ENCODE peak calls at places on chromosomes 16 and 17, in five cellular contexts. D is heart left ventricle, V is mesothelial cell of epicardium, G is lower lobe of right lung, B is foreskin fibroblast. L is an unnamed sample.

GRCh38 chr16:86553356-86553755 is 1.7 kb downstream of the MTHFSD start:
- DNase-seq in D (no peak), V (no peak), G (no peak), B (no peak), L (no peak)

GRCh38 chr16:66580605-66581209 is 1.4 kb downstream of the CMTM2 start:
- DNase-seq in D (no peak), V (no peak), G (no peak), B (peak), L (no peak)

GRCh38 chr16:52976539-52977167 is 76.0 kb downstream of the CHD9NB start:
- DNase-seq in D (no peak), V (no peak), G (no peak), B (peak), L (no peak)

GRCh38 chr16:24955975-24956731 is 59.0 kb downstream of the ARHGAP17 start:
- DNase-seq in D (no peak), V (no peak), G (no peak), B (no peak), L (no peak)

GRCh38 chr16:11302977-11303376 is 21.8 kb upstream of the PRM1 start:
- DNase-seq in D (peak), V (no peak), G (no peak), B (no peak), L (no peak)

GRCh38 chr17:44556114-44556853 is 1.0 kb upstream of the FZD2 start:
- DNase-seq in D (peak), V (no peak), G (no peak), B (peak), L (no peak)

GRCh38 chr17:40699359-40699758 is 4.2 kb downstream of the KRT24 start:
- DNase-seq in D (no peak), V (no peak), G (no peak), B (peak), L (no peak)

GRCh38 chr16:26816885-26817571 is 249.7 kb upstream of the C16orf82 start:
- DNase-seq in D (no peak), V (no peak), G (no peak), B (peak), L (no peak)

GRCh38 chr16:67235816-67236547 is 9.1 kb downstream of the TMEM208 start:
- DNase-seq in D (peak), V (no peak), G (no peak), B (no peak), L (no peak)

GRCh38 chr16:86355538-86355937 is 154.8 kb upstream of the FOXF1 start:
- DNase-seq in D (no peak), V (no peak), G (no peak), B (peak), L (no peak)

GRCh38 chr17:44502598-44503079 is 567 bp downstream of the GPATCH8 start:
- DNase-seq in D (no peak), V (no peak), G (no peak), B (peak), L (no peak)

GRCh38 chr17:15413101-15413750 is 54.2 kb downstream of the CDRT4 start:
- DNase-seq in D (no peak), V (no peak), G (no peak), B (no peak), L (no peak)

GRCh38 chr16:4868046-4868445 is 20.8 kb downstream of the UBN1 start:
- DNase-seq in D (no peak), V (no peak), G (no peak), B (no peak), L (no peak)

GRCh38 chr17:14276535-14277250 is 24.2 kb upstream of the HS3ST3B1 start:
- DNase-seq in D (no peak), V (no peak), G (no peak), B (no peak), L (no peak)

GRCh38 chr17:39626671-39627169 is at the start of gene PPP1R1B:
- DNase-seq in D (no peak), V (no peak), G (no peak), B (no peak), L (no peak)

GRCh38 chr16:48537909-48538745 is 71.9 kb downstream of the N4BP1 start:
- DNase-seq in D (peak), V (peak), G (peak), B (peak), L (no peak)

GRCh38 chr17:1058423-1059130 is 61.6 kb downstream of the TIMM22 start:
- DNase-seq in D (peak), V (no peak), G (peak), B (peak), L (no peak)

GRCh38 chr16:58155839-58156238 is 26.7 kb upstream of the CFAP20 start:
- DNase-seq in D (no peak), V (no peak), G (no peak), B (no peak), L (no peak)

GRCh38 chr17:21283482-21284318 is 811 bp upstream of the MAP2K3 start:
- DNase-seq in D (no peak), V (no peak), G (no peak), B (peak), L (no peak)

GRCh38 chr17:61574542-61575351 is 16.3 kb downstream of the NACA2 start:
- DNase-seq in D (no peak), V (peak), G (no peak), B (peak), L (no peak)
- TF ChIP-seq CTCF in D (no peak), V (no peak), G (peak), B (peak), L (no peak)

DNA sequence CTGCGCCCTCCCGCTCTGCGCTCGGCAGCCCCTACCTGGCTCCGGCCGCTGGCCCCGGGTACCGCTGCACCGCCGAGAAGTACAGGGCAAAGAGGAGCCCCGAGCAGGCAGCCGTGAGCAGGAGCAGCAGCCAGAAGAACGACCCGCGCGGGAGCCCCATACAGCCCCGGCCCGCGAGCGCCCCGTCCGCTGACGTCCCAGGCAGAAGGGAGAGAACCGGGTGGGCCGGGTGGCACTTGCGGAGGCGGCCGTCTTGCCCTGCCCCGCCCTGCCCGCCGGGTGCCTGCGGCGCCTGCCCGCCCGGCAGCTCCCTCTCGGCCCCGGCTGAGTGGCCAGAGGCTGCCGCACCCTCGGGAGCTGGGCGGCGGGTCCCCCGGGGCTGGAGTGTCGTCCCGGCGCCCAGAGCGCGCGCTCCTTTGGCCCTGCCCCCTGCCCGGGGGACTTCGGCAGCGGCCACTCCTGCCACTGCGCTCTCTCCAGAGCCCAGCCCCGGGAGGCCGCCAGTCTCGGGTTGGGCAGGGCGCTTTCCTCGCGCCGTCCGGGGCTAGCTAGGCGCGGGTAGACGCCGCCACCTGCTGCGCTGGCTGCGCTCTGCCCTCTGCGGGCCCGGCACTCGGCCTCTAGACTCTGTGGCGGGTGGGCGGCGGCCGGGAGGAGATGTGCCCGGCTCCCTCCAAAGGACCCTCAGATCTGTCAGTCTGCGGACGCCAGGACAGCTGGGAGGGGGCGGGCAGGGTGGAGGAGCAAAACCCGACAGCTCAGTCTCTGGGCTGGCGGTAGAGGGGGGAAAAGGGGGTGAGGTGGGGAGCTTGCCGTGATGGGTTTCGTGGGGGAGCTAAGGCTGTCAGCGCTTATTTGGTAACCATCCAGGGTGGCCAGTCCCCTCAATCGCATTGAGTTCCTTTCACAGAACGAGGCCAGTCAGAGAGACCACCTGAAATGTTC is at the start of gene ST6GALNAC2:
- DNase-seq in D (peak), V (peak), G (peak), B (peak), L (no peak)
- TF ChIP-seq CTCF in D (peak), V (no peak), G (peak), B (no peak), L (no peak)

GRCh38 chr17:78550464-78550863 is 26.7 kb downstream of the DNAH17 start:
- DNase-seq in D (no peak), V (no peak), G (no peak), B (no peak), L (no peak)
- TF ChIP-seq CTCF in D (no peak), V (no peak), G (no peak), B (no peak), L (no peak)

DNA sequence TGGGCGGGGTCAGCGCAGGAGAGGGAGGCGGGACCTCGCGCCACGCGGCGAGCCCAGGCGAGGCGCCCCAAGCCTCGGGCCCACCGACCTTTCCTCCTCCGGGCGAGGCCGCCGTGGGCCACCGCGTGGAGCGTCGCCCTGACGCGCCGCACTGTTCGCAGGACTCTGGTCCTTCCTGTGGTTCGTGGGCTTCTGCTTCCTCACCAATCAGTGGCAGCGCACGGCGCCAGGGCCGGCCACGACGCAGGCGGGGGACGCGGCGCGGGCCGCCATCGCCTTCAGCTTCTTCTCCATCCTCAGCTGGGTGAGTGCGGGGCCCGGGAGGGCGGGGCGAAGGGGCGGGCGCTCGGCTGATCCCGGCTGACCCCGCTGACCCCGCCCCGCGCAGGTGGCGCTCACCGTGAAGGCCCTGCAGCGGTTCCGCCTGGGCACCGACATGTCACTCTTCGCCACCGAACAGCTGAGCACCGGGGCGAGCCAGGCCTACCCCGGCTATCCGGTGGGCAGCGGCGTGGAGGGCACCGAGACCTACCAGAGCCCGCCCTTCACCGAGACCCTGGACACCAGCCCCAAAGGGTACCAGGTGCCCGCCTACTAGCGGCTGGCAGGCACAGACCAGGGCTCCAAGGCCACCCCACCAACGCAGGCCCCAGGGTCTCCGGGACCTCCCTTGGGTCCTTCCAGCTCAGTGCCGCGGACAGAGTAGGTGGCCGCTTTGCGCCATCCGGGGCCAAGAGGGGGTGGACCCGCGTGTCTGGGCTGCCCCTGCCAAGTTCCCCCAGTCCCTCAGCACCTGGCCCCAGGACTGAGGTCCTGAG is 2.9 kb downstream of the SYNGR3 start:
- DNase-seq in D (no peak), V (no peak), G (peak), B (no peak), L (no peak)
- TF ChIP-seq CTCF in D (no peak), V (no peak), G (no peak), B (no peak), L (no peak)

DNA sequence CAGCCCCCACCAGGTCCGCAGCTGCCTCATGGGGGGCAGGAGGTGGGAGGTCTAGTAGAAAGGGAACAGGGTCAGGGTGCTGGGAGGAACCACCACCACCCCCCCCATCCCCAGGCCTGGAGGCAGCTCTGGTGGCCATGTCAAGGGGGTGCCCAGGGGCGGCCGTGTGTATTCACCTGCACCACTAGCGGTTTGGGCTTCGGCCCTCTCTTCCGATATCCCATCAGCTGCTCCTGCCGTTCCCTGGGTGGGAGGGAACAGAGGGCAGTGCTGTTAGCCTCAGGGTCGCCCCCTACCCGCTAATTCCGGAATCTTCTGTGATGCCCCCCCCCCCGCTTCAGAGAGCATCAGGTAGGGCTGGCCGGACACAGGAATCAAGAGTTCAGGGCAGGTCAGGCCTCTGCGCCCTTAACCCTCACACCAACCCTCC is 3.8 kb downstream of the CBX4 start:
- DNase-seq in D (no peak), V (no peak), G (peak), B (no peak), L (no peak)
- TF ChIP-seq CTCF in D (no peak), V (no peak), G (no peak), B (no peak), L (no peak)

GRCh38 chr17:74785096-74785980 is 9.2 kb upstream of the NAT9 start:
- DNase-seq in D (no peak), V (no peak), G (no peak), B (no peak), L (no peak)
- TF ChIP-seq CTCF in D (no peak), V (no peak), G (no peak), B (no peak), L (no peak)

DNA sequence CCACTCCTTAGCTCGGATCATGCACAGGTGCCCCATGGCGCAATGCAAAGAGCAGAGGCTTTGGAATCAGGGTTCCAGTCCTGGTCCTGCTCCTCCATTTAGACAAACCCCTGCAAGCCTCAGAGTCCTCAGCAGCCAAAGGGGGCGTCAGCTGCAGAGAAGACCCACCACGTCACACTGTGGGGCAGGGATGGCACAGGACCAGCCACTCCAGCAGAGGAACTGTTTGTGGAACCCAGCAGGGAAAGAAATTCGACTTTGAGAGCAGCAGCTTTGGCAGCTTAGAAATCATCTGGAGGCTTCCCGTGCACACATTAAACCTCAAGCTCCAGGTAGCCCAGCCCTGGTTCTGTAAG is 25.2 kb downstream of the C17orf100 start:
- DNase-seq in D (no peak), V (no peak), G (no peak), B (no peak), L (no peak)
- TF ChIP-seq CTCF in D (no peak), V (no peak), G (no peak), B (no peak), L (no peak)

DNA sequence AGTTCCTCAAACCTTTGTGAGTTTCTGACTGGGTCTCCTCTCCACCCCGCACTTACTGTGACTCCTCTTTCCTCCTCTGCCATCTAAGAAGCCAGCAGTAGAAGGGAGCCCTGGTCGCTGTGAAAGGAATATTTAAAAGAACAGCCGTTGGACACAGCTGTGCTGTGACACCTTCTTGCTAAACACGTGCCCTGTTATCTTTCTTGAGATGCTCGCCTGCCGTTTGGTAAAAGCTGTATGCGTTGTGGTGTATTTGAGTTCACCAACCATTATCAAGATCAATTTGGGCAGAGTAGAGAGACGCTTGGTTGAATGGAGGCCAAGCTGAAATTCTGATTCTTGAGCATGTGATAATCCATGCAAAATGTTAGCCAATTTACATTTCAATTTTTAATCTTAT is 3.8 kb downstream of the GID4 start:
- DNase-seq in D (no peak), V (no peak), G (no peak), B (no peak), L (no peak)
- TF ChIP-seq CTCF in D (no peak), V (no peak), G (no peak), B (no peak), L (no peak)